ENCODE peak calls at places on chromosomes 3 and 15, in four cellular contexts. K is HepG2, O is T-helper 17 cell, U is thoracic aorta. E is an unnamed sample.

GRCh38 chr15:60773893-60774292 is 295.0 kb upstream of the ICE2 start:
- DNase-seq in K (no peak), O (no peak), U (no peak), E (no peak)

GRCh38 chr15:74584779-74585178 is 30.9 kb upstream of the CLK3 start:
- DNase-seq in K (no peak), O (no peak), U (no peak), E (no peak)

GRCh38 chr3:123618768-123619484 is 34.1 kb upstream of the HACD2 start:
- DNase-seq in O (no peak), U (peak; percentile 80), K (no peak), E (peak; percentile 86)

GRCh38 chr3:106877632-106878031 is 499.6 kb upstream of the CCDC54 start:
- DNase-seq in O (no peak), K (no peak), U (no peak), E (no peak)

GRCh38 chr3:9613349-9613748 is 36.0 kb upstream of the MTMR14 start:
- DNase-seq in O (no peak), U (no peak), K (no peak), E (no peak)

GRCh38 chr3:133106169-133106568 is 68.0 kb downstream of the TMEM108 start:
- DNase-seq in K (no peak), U (no peak), O (no peak), E (no peak)

GRCh38 chr15:88657326-88658069 is 18.7 kb downstream of the ISG20 start:
- DNase-seq in K (no peak), U (no peak), O (no peak), E (no peak)

GRCh38 chr3:147404800-147405551 is 1.4 kb downstream of the ZIC4 start:
- DNase-seq in K (no peak), O (no peak), U (no peak), E (no peak)

GRCh38 chr3:52682016-52682415 is 3.7 kb downstream of the PBRM1 start:
- DNase-seq in O (no peak), U (no peak), K (peak; percentile 90), E (peak; percentile 81)

GRCh38 chr3:28012830-28013229 is 228.6 kb upstream of the CMC1 start:
- DNase-seq in K (no peak), U (no peak), O (no peak), E (no peak)

GRCh38 chr3:42025388-42026138 is 63.7 kb upstream of the ULK4 start:
- DNase-seq in K (no peak), O (no peak), U (peak; percentile 91), E (peak; percentile 92)

GRCh38 chr3:14989943-14990753 is 42.8 kb downstream of the NR2C2 start:
- DNase-seq in U (no peak), O (no peak), K (peak; percentile 21), E (peak; percentile 10)

GRCh38 chr3:53238051-53238850 is 17.6 kb downstream of the TKT start:
- DNase-seq in U (no peak), O (no peak), K (peak; percentile 80), E (peak; percentile 88)

GRCh38 chr3:196471551-196471950 is 32.0 kb downstream of the RNF168 start:
- DNase-seq in K (no peak), O (no peak), U (no peak), E (no peak)

GRCh38 chr15:81303241-81304225 is 20.4 kb downstream of the STARD5 start:
- DNase-seq in K (no peak), U (no peak), O (no peak), E (no peak)

GRCh38 chr3:177973241-177973840 is 562.9 kb upstream of the KCNMB2 start:
- DNase-seq in K (no peak), U (no peak), O (no peak), E (peak; percentile 17)

GRCh38 chr3:8900065-8900464 is 63.2 kb downstream of the RAD18 start:
- DNase-seq in O (no peak), K (no peak), U (no peak), E (no peak)

GRCh38 chr3:111236833-111237713 is 165.5 kb downstream of the NECTIN3 start:
- DNase-seq in K (no peak), U (no peak), O (no peak), E (no peak)

GRCh38 chr3:127467386-127467785 is 123.1 kb downstream of the TPRA1 start:
- DNase-seq in U (no peak), O (no peak), K (no peak), E (no peak)

GRCh38 chr3:156665296-156665695 is 9.1 kb upstream of the TIPARP start:
- DNase-seq in K (no peak), O (no peak), U (no peak), E (peak; percentile 44)

GRCh38 chr3:14630404-14631100 is 21.0 kb upstream of the CCDC174 start:
- DNase-seq in U (no peak), K (no peak), O (no peak), E (no peak)

GRCh38 chr15:98813956-98814355 is 165.6 kb downstream of the IGF1R start:
- DNase-seq in U (no peak), O (no peak), K (no peak), E (no peak)

GRCh38 chr15:76972420-76973361 is 22.2 kb upstream of the PSTPIP1 start:
- DNase-seq in O (no peak), U (no peak), K (no peak), E (no peak)

GRCh38 chr3:105823149-105823866 is 45.5 kb downstream of the CBLB start:
- DNase-seq in U (peak; percentile 5), O (no peak), K (peak; percentile 39), E (peak; percentile 72)

E was measured in fibroblast of the conjunctiva.